ENCODE peak calls at places on chromosomes 7 and 10, in seven cellular contexts. One of them, this sample, is unnamed. For H3K36me3, the result is how much of the 10 kb centered on the place peaks cover.

GRCh38 chr10:68406111-68406814 is 814 bp downstream of the RUFY2 start:
- DNase-seq in left ventricle myocardium inferior: peak
- DNase-seq in heart left ventricle: peak
- DNase-seq in tibial nerve: peak
- DNase-seq in PC-9: peak
- DNase-seq in spleen: peak
- DNase-seq in GM23338: peak
- DNase-seq in this sample: peak

GRCh38 chr7:106521115-106521514 is 139.8 kb downstream of the CCDC71L start:
- DNase-seq in left ventricle myocardium inferior: no peak
- DNase-seq in heart left ventricle: no peak
- DNase-seq in tibial nerve: no peak
- DNase-seq in PC-9: no peak
- DNase-seq in spleen: no peak
- DNase-seq in GM23338: peak
- DNase-seq in this sample: no peak

GRCh38 chr7:44313621-44314031 is 11.8 kb downstream of the CAMK2B start:
- DNase-seq in left ventricle myocardium inferior: peak
- DNase-seq in heart left ventricle: no peak
- DNase-seq in tibial nerve: no peak
- DNase-seq in PC-9: no peak
- DNase-seq in spleen: no peak
- DNase-seq in GM23338: no peak
- DNase-seq in this sample: no peak

GRCh38 chr10:36602374-36602773 is 523.0 kb upstream of the ANKRD30A start:
- DNase-seq in left ventricle myocardium inferior: no peak
- DNase-seq in heart left ventricle: no peak
- DNase-seq in tibial nerve: no peak
- DNase-seq in PC-9: no peak
- DNase-seq in spleen: no peak
- DNase-seq in GM23338: no peak
- DNase-seq in this sample: no peak

GRCh38 chr10:120433176-120433575 is 23.9 kb upstream of the PLPP4 start:
- DNase-seq in left ventricle myocardium inferior: no peak
- DNase-seq in heart left ventricle: no peak
- DNase-seq in tibial nerve: no peak
- DNase-seq in PC-9: no peak
- DNase-seq in spleen: no peak
- DNase-seq in GM23338: no peak
- DNase-seq in this sample: no peak

GRCh38 chr7:127828843-127829502 is 177.0 kb downstream of the SND1 start:
- DNase-seq in left ventricle myocardium inferior: no peak
- DNase-seq in heart left ventricle: no peak
- DNase-seq in tibial nerve: no peak
- DNase-seq in PC-9: no peak
- DNase-seq in spleen: no peak
- DNase-seq in GM23338: no peak
- DNase-seq in this sample: no peak

GRCh38 chr10:1677307-1677939 is 59.9 kb downstream of the ADARB2 start:
- DNase-seq in left ventricle myocardium inferior: no peak
- DNase-seq in heart left ventricle: no peak
- DNase-seq in tibial nerve: no peak
- DNase-seq in PC-9: no peak
- DNase-seq in spleen: no peak
- DNase-seq in GM23338: no peak
- DNase-seq in this sample: no peak

GRCh38 chr10:110209926-110210662 is 2.7 kb downstream of the MXI1 start:
- DNase-seq in left ventricle myocardium inferior: peak
- DNase-seq in heart left ventricle: peak
- DNase-seq in tibial nerve: peak
- DNase-seq in PC-9: no peak
- DNase-seq in spleen: peak
- DNase-seq in GM23338: peak
- DNase-seq in this sample: peak

GRCh38 chr10:60099998-60100747 is 193.8 kb upstream of the CCDC6 start:
- DNase-seq in left ventricle myocardium inferior: no peak
- DNase-seq in heart left ventricle: no peak
- DNase-seq in tibial nerve: no peak
- DNase-seq in PC-9: peak
- DNase-seq in spleen: no peak
- DNase-seq in GM23338: peak
- DNase-seq in this sample: peak

GRCh38 chr7:16114633-16115032 is 306.7 kb downstream of the CRPPA start:
- DNase-seq in left ventricle myocardium inferior: no peak
- DNase-seq in heart left ventricle: no peak
- DNase-seq in tibial nerve: no peak
- DNase-seq in PC-9: no peak
- DNase-seq in spleen: no peak
- DNase-seq in GM23338: peak
- DNase-seq in this sample: no peak

GRCh38 chr10:47413531-47414226 is 29.6 kb upstream of the ZNF488 start:
- DNase-seq in left ventricle myocardium inferior: no peak
- DNase-seq in heart left ventricle: no peak
- DNase-seq in tibial nerve: no peak
- DNase-seq in PC-9: no peak
- DNase-seq in spleen: peak
- DNase-seq in GM23338: no peak
- DNase-seq in this sample: no peak

GRCh38 chr7:108415821-108416536 is 40.3 kb downstream of the NRCAM start:
- DNase-seq in left ventricle myocardium inferior: no peak
- DNase-seq in heart left ventricle: no peak
- DNase-seq in tibial nerve: no peak
- DNase-seq in PC-9: peak
- DNase-seq in spleen: no peak
- DNase-seq in GM23338: no peak
- DNase-seq in this sample: no peak

GRCh38 chr7:123666492-123666891 is 10.8 kb downstream of the LMOD2 start:
- DNase-seq in left ventricle myocardium inferior: no peak
- DNase-seq in heart left ventricle: no peak
- DNase-seq in tibial nerve: no peak
- DNase-seq in PC-9: no peak
- DNase-seq in spleen: no peak
- DNase-seq in GM23338: no peak
- DNase-seq in this sample: no peak

GRCh38 chr7:50632561-50633413 is 67.6 kb upstream of the DDC start:
- DNase-seq in left ventricle myocardium inferior: no peak
- DNase-seq in heart left ventricle: peak
- DNase-seq in tibial nerve: no peak
- DNase-seq in PC-9: peak
- DNase-seq in spleen: no peak
- DNase-seq in GM23338: peak
- DNase-seq in this sample: no peak

GRCh38 chr7:66930341-66930740 is 9.3 kb downstream of the TMEM248 start:
- DNase-seq in left ventricle myocardium inferior: no peak
- DNase-seq in heart left ventricle: no peak
- DNase-seq in tibial nerve: no peak
- DNase-seq in PC-9: no peak
- DNase-seq in spleen: no peak
- DNase-seq in GM23338: peak
- DNase-seq in this sample: no peak

GRCh38 chr10:16809074-16809718 is 8.0 kb downstream of the RSU1 start:
- DNase-seq in left ventricle myocardium inferior: peak
- DNase-seq in heart left ventricle: peak
- DNase-seq in tibial nerve: no peak
- DNase-seq in PC-9: no peak
- DNase-seq in spleen: no peak
- DNase-seq in GM23338: peak
- DNase-seq in this sample: peak

GRCh38 chr10:112539340-112539739 is 92.3 kb downstream of the VTI1A start:
- DNase-seq in left ventricle myocardium inferior: no peak
- DNase-seq in heart left ventricle: no peak
- DNase-seq in tibial nerve: no peak
- DNase-seq in PC-9: no peak
- DNase-seq in spleen: no peak
- DNase-seq in GM23338: no peak
- DNase-seq in this sample: no peak

GRCh38 chr10:86068532-86069337 is 297.9 kb downstream of the GRID1 start:
- DNase-seq in left ventricle myocardium inferior: no peak
- DNase-seq in heart left ventricle: no peak
- DNase-seq in tibial nerve: no peak
- DNase-seq in PC-9: no peak
- DNase-seq in spleen: peak
- DNase-seq in GM23338: no peak
- DNase-seq in this sample: no peak

GRCh38 chr10:31034041-31034918 is 2.6 kb upstream of the ZNF438 start:
- DNase-seq in left ventricle myocardium inferior: no peak
- DNase-seq in heart left ventricle: no peak
- DNase-seq in tibial nerve: no peak
- DNase-seq in PC-9: no peak
- DNase-seq in spleen: no peak
- DNase-seq in GM23338: no peak
- DNase-seq in this sample: no peak

GRCh38 chr10:75283150-75284096 is 47.7 kb upstream of the COMTD1 start:
- DNase-seq in left ventricle myocardium inferior: peak
- DNase-seq in heart left ventricle: peak
- DNase-seq in tibial nerve: no peak
- DNase-seq in PC-9: no peak
- DNase-seq in spleen: no peak
- DNase-seq in GM23338: peak
- DNase-seq in this sample: no peak

GRCh38 chr7:159094030-159094740 is 50.5 kb downstream of the VIPR2 start:
- DNase-seq in left ventricle myocardium inferior: no peak
- DNase-seq in heart left ventricle: peak
- DNase-seq in tibial nerve: no peak
- DNase-seq in PC-9: no peak
- DNase-seq in spleen: peak
- DNase-seq in GM23338: no peak
- DNase-seq in this sample: no peak

GRCh38 chr7:84848219-84848973 is 338.5 kb downstream of the SEMA3D start:
- DNase-seq in left ventricle myocardium inferior: no peak
- DNase-seq in heart left ventricle: no peak
- DNase-seq in tibial nerve: no peak
- DNase-seq in PC-9: no peak
- DNase-seq in spleen: no peak
- DNase-seq in GM23338: no peak
- DNase-seq in this sample: no peak

GRCh38 chr10:19767876-19768275 is 48.4 kb upstream of the PLXDC2 start:
- DNase-seq in left ventricle myocardium inferior: no peak
- DNase-seq in heart left ventricle: no peak
- DNase-seq in tibial nerve: no peak
- DNase-seq in PC-9: no peak
- DNase-seq in spleen: no peak
- DNase-seq in GM23338: peak
- DNase-seq in this sample: no peak

GRCh38 chr10:63628526-63629362 is 107.5 kb downstream of the REEP3 start:
- DNase-seq in left ventricle myocardium inferior: peak
- DNase-seq in heart left ventricle: peak
- DNase-seq in tibial nerve: peak
- DNase-seq in PC-9: peak
- DNase-seq in spleen: no peak
- DNase-seq in GM23338: peak
- DNase-seq in this sample: peak

GRCh38 chr10:93386496-93387369 is 95.4 kb downstream of the MYOF start:
- DNase-seq in left ventricle myocardium inferior: peak
- DNase-seq in heart left ventricle: peak
- DNase-seq in tibial nerve: no peak
- DNase-seq in PC-9: no peak
- DNase-seq in spleen: no peak
- DNase-seq in GM23338: no peak
- DNase-seq in this sample: no peak

GRCh38 chr10:102515724-102516123 is 12.0 kb downstream of the SUFU start:
- DNase-seq in left ventricle myocardium inferior: no peak
- DNase-seq in heart left ventricle: no peak
- DNase-seq in tibial nerve: no peak
- DNase-seq in PC-9: no peak
- DNase-seq in spleen: peak
- DNase-seq in GM23338: no peak
- DNase-seq in this sample: no peak
- H3K36me3 ChIP-seq in left ventricle myocardium inferior: under half
- H3K36me3 ChIP-seq in heart left ventricle: under half
- H3K36me3 ChIP-seq in tibial nerve: under half
- H3K36me3 ChIP-seq in PC-9: under half
- H3K36me3 ChIP-seq in spleen: under half
- H3K36me3 ChIP-seq in GM23338: under half
- H3K36me3 ChIP-seq in this sample: under half

GRCh38 chr10:21670391-21670790 is 136.4 kb downstream of the MLLT10 start:
- DNase-seq in left ventricle myocardium inferior: no peak
- DNase-seq in heart left ventricle: no peak
- DNase-seq in tibial nerve: no peak
- DNase-seq in PC-9: no peak
- DNase-seq in spleen: no peak
- DNase-seq in GM23338: no peak
- DNase-seq in this sample: no peak
- H3K27ac ChIP-seq in left ventricle myocardium inferior: no peak
- H3K27ac ChIP-seq in heart left ventricle: no peak
- H3K27ac ChIP-seq in tibial nerve: no peak
- H3K27ac ChIP-seq in PC-9: no peak
- H3K27ac ChIP-seq in spleen: no peak
- H3K27ac ChIP-seq in GM23338: no peak
- H3K27ac ChIP-seq in this sample: no peak

GRCh38 chr10:73772280-73773151 is 9.3 kb upstream of the CHCHD1 start:
- DNase-seq in left ventricle myocardium inferior: peak
- DNase-seq in heart left ventricle: peak
- DNase-seq in tibial nerve: peak
- DNase-seq in PC-9: peak
- DNase-seq in spleen: peak
- DNase-seq in GM23338: peak
- DNase-seq in this sample: peak
- H3K36me3 ChIP-seq in left ventricle myocardium inferior: half or more
- H3K36me3 ChIP-seq in heart left ventricle: half or more
- H3K36me3 ChIP-seq in tibial nerve: under half
- H3K36me3 ChIP-seq in PC-9: under half
- H3K36me3 ChIP-seq in spleen: under half
- H3K36me3 ChIP-seq in GM23338: under half
- H3K36me3 ChIP-seq in this sample: half or more

GRCh38 chr10:61115874-61116273 is 171.9 kb upstream of the RHOBTB1 start:
- DNase-seq in left ventricle myocardium inferior: no peak
- DNase-seq in heart left ventricle: no peak
- DNase-seq in tibial nerve: no peak
- DNase-seq in PC-9: no peak
- DNase-seq in spleen: no peak
- DNase-seq in GM23338: no peak
- DNase-seq in this sample: no peak
- H3K27ac ChIP-seq in left ventricle myocardium inferior: no peak
- H3K27ac ChIP-seq in heart left ventricle: no peak
- H3K27ac ChIP-seq in tibial nerve: no peak
- H3K27ac ChIP-seq in PC-9: no peak
- H3K27ac ChIP-seq in spleen: no peak
- H3K27ac ChIP-seq in GM23338: no peak
- H3K27ac ChIP-seq in this sample: no peak

GRCh38 chr10:100350914-100351485 is 4.0 kb downstream of the SCD start:
- DNase-seq in left ventricle myocardium inferior: no peak
- DNase-seq in heart left ventricle: no peak
- DNase-seq in tibial nerve: no peak
- DNase-seq in PC-9: no peak
- DNase-seq in spleen: no peak
- DNase-seq in GM23338: no peak
- DNase-seq in this sample: no peak

GRCh38 chr10:100356067-100357017 is 9.3 kb downstream of the SCD start:
- DNase-seq in left ventricle myocardium inferior: no peak
- DNase-seq in heart left ventricle: no peak
- DNase-seq in tibial nerve: no peak
- DNase-seq in PC-9: no peak
- DNase-seq in spleen: no peak
- DNase-seq in GM23338: no peak
- DNase-seq in this sample: no peak

GRCh38 chr10:100355069-100355468 is 8.0 kb downstream of the SCD start:
- DNase-seq in left ventricle myocardium inferior: no peak
- DNase-seq in heart left ventricle: no peak
- DNase-seq in tibial nerve: no peak
- DNase-seq in PC-9: no peak
- DNase-seq in spleen: no peak
- DNase-seq in GM23338: no peak
- DNase-seq in this sample: no peak

GRCh38 chr10:100357073-100357858 is 10.2 kb downstream of the SCD start:
- DNase-seq in left ventricle myocardium inferior: no peak
- DNase-seq in heart left ventricle: no peak
- DNase-seq in tibial nerve: no peak
- DNase-seq in PC-9: no peak
- DNase-seq in spleen: no peak
- DNase-seq in GM23338: no peak
- DNase-seq in this sample: no peak

GRCh38 chr10:100353770-100354485 is 6.9 kb downstream of the SCD start:
- DNase-seq in left ventricle myocardium inferior: no peak
- DNase-seq in heart left ventricle: no peak
- DNase-seq in tibial nerve: no peak
- DNase-seq in PC-9: no peak
- DNase-seq in spleen: no peak
- DNase-seq in GM23338: no peak
- DNase-seq in this sample: no peak
- H3K36me3 ChIP-seq in left ventricle myocardium inferior: under half
- H3K36me3 ChIP-seq in heart left ventricle: under half
- H3K36me3 ChIP-seq in tibial nerve: under half
- H3K36me3 ChIP-seq in PC-9: half or more
- H3K36me3 ChIP-seq in spleen: under half
- H3K36me3 ChIP-seq in GM23338: half or more
- H3K36me3 ChIP-seq in this sample: under half

This sample was measured in heart right ventricle.